ENCODE peak calls at places on chromosomes 16 and 17, in five cellular contexts. Y is AG09309, W is mesendoderm, Q is Kasumi-1, N is AG04450. X is an unnamed sample.

GRCh38 chr16:86966781-86967180 is 350.4 kb downstream of the C16orf95 start:
- DNase-seq in Y (no peak), W (no peak), Q (no peak), N (no peak), X (no peak)

GRCh38 chr17:55513885-55514590 is 2.8 kb upstream of the SMIM36 start:
- DNase-seq in Y (no peak), W (peak; percentile 75), Q (peak; percentile 88), N (peak; percentile 30), X (peak; percentile 59)

GRCh38 chr16:3562914-3563480 is 14.2 kb downstream of the NLRC3 start:
- DNase-seq in Y (no peak), W (no peak), Q (no peak), N (no peak), X (no peak)

GRCh38 chr16:58586340-58587030 is 43.1 kb downstream of the CNOT1 start:
- DNase-seq in Y (no peak), W (no peak), Q (no peak), N (no peak), X (no peak)

GRCh38 chr17:36072431-36073121 is 8.5 kb downstream of the CCL18 start:
- DNase-seq in Y (no peak), W (peak; percentile 79), Q (peak; percentile 50), N (no peak), X (peak; percentile 71)

GRCh38 chr16:51674615-51675014 is 523.5 kb upstream of the SALL1 start:
- DNase-seq in Y (no peak), W (no peak), Q (no peak), N (no peak), X (no peak)

GRCh38 chr16:5615868-5616642 is 518.5 kb upstream of the EEF2KMT start:
- DNase-seq in Y (no peak), W (peak; percentile 86), Q (peak; percentile 20), N (no peak), X (peak; percentile 35)

GRCh38 chr16:13733561-13733960 is 186.4 kb upstream of the ERCC4 start:
- DNase-seq in Y (no peak), W (no peak), Q (no peak), N (no peak), X (no peak)